ENCODE peak calls at places on chromosomes 13 and 19, in five cellular contexts. M is cardiac muscle cell, R is ovary, Q is AG09309, C is SK-N-SH. N is an unnamed sample.

GRCh38 chr13:48356750-48357149 is 53.2 kb downstream of the RB1 start:
- DNase-seq in Q (no peak), R (no peak), M (no peak), C (no peak), N (no peak)

GRCh38 chr13:76245216-76245615 is 609.1 kb downstream of the LMO7 start:
- DNase-seq in Q (no peak), M (no peak), R (no peak), C (no peak), N (no peak)

GRCh38 chr19:28652790-28653189 is 560.2 kb downstream of the UQCRFS1 start:
- DNase-seq in M (no peak), R (no peak), Q (no peak), C (no peak), N (no peak)

GRCh38 chr19:3323704-3324103 is 42.7 kb upstream of the NFIC start:
- DNase-seq in R (no peak), Q (no peak), C (no peak), M (no peak), N (no peak)

GRCh38 chr19:51020988-51021651 is 1.6 kb upstream of the KLK10 start:
- DNase-seq in C (peak; percentile 54), M (peak; percentile 58), R (no peak), Q (no peak), N (no peak)

GRCh38 chr13:84670245-84670644 is 788.0 kb upstream of the SLITRK1 start:
- DNase-seq in R (no peak), M (peak; percentile 8), Q (no peak), C (no peak), N (no peak)

GRCh38 chr13:72458701-72459100 is 268.7 kb downstream of the MZT1 start:
- DNase-seq in R (no peak), C (no peak), M (peak; percentile 11), Q (no peak), N (peak; percentile 83)

GRCh38 chr13:24506698-24507335 is 5.8 kb downstream of the PARP4 start:
- DNase-seq in R (no peak), M (no peak), C (no peak), Q (no peak), N (no peak)

GRCh38 chr13:26412263-26412662 is 145.2 kb upstream of the WASF3 start:
- DNase-seq in M (no peak), Q (no peak), R (no peak), C (no peak), N (no peak)

GRCh38 chr13:91399189-91400093 is 1.0 kb downstream of the GPC5 start:
- DNase-seq in Q (no peak), C (peak; percentile 10), M (no peak), R (no peak), N (no peak)

GRCh38 chr19:51788936-51789795 is 5.8 kb upstream of the FPR3 start:
- DNase-seq in Q (no peak), C (no peak), R (no peak), M (no peak), N (no peak)

GRCh38 chr13:31242935-31243334 is 43.2 kb downstream of the B3GLCT start:
- DNase-seq in R (no peak), Q (no peak), C (no peak), M (no peak), N (no peak)

GRCh38 chr13:44158741-44159632 is 214.6 kb upstream of the SERP2 start:
- DNase-seq in R (no peak), Q (no peak), C (no peak), M (no peak), N (no peak)

GRCh38 chr19:57719424-57719823 is 8.0 kb downstream of the ZNF671 start:
- DNase-seq in C (no peak), Q (no peak), M (no peak), R (no peak), N (no peak)

GRCh38 chr19:37370880-37371661 is at the start of gene ZNF527:
- DNase-seq in Q (peak; percentile 81), M (peak; percentile 99), R (peak; percentile 96), C (peak; percentile 96), N (peak; percentile 83)
- TF ChIP-seq CTCF in Q (no peak), M (peak; percentile 5), R (peak; percentile 10), C (peak; percentile 19), N (no peak)

GRCh38 chr19:963401-964022 is 20.6 kb upstream of the WDR18 start:
- DNase-seq in R (no peak), C (no peak), M (no peak), Q (no peak), N (no peak)

GRCh38 chr19:961866-962620 is 22.1 kb upstream of the WDR18 start:
- DNase-seq in Q (no peak), R (no peak), C (no peak), M (no peak), N (no peak)

GRCh38 chr19:964761-965694 is 19.1 kb upstream of the WDR18 start:
- DNase-seq in R (no peak), Q (no peak), M (no peak), C (no peak), N (no peak)

GRCh38 chr19:964116-964520 is 20.0 kb upstream of the WDR18 start:
- DNase-seq in M (no peak), R (no peak), Q (no peak), C (no peak), N (no peak)

DNA sequence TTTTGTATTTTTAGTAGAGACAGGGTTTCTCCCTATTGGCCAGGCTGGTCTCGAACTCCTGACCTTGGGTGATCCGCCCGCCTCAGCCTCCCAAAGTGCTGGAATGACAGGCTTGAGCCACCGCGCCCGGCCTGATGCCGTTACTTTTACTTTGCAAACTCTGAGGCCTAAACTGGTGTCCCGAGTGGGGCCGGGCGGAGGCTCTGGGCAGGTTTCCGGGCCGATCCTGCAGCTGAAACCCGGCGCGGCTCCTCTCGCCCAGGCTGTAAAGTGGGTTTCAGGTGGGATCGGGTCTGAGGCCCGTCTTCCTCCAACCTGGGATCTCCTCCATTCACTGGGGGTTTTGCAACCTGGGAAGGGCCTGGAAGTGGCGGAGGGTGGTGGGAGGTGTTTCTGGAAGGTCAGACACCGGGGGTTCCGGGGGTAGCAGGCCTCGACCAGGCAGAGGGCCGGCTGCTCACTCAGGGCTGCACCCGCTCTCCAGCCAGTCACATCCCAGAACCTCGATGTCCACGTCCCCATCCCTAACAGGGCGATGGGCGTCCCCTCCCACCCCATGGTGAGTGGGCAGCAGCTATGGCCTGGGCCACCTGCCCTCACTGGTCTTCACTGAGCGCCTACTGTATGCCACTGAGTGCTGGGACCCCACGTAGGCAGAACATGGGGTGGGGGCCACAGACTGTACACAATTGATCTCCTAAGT is 21.3 kb upstream of the WDR18 start:
- DNase-seq in M (no peak), Q (no peak), C (no peak), R (peak; percentile 14), N (no peak)
- H3K4me3 ChIP-seq in M (no peak overlapping the region), Q (no peak overlapping the region), C (no peak overlapping the region), R (no peak overlapping the region), N (no peak overlapping the region)

DNA sequence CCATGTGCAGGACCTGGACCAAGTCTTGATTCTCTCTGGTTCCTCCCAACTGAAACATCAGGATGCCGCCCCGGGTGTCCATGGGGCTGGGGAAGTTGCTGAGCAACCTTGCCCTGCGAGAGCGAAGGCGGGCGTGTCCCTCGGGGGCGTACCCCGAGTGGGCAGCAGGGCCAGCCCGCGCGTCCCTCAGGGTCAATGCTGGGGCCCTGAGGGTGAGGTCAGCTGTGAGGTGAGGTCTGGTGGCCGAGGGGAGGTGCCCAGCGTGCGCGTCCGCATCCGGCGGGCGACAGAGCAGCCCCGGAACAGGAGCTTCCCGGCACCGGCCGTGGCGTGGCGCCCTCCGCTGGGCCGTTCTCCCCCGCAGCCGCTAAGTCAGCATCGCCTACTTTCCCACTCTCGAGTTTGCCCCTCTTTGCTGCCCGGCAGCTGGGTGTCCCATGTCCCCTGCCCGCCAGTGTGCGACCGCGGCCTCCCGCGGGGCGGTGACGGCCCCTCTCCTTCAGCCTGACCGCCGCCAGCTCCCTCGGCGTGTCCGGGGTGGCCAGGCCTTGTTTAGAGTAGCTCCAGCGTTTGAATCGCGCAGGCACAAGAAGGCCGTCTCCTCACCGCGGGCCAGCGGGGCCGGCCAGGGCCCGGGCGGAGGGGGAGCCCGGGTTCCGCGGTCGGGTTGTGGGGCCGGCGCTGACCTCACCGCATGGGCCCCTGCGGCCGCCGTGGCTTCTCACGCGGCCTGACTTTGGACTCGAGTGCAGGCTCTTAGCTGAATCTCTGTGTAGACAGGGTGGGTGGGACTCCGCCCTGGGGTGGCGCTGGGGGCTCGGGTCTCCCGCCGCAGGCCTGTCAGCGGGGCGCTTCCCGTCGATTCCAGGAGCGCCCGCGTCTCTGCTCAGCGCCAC is 33.0 kb downstream of the GJA3 start:
- DNase-seq in C (peak; percentile 87), Q (no peak), R (peak; percentile 58), M (peak; percentile 69), N (no peak)
- TF ChIP-seq CTCF in C (peak; percentile 44), Q (peak; percentile 42), R (peak; percentile 41), M (peak; percentile 53), N (peak; percentile 44)

DNA sequence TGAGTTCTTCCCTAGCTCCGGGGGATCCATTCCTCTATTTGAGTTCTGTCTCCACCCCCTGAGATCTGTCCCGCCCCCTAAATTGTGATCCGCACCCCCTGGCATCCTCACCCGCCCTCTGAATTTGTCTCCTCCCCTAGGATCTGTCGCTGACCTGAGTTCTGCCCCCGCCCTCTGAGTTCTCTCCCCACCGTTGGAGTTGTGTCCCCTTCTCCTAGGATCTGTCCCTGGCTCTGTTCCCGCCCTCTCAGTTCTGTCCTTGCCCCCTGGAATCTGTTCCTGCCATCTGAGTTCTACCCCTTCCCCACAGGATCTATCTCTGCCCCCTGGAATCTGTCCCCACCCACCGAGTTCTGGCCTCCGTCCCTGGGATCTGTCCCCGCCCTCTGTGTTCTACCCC is 1.0 kb upstream of the SLC17A7 start:
- DNase-seq in C (no peak), R (no peak), M (no peak), Q (no peak), N (no peak)
- H3K4me3 ChIP-seq in C (peak overlapping the region; percentile 62), R (no peak overlapping the region), M (peak overlapping the region; percentile 44), Q (peak overlapping the region; percentile 46), N (peak overlapping the region; percentile 69)

GRCh38 chr13:89977203-89977602 is 1370.3 kb upstream of the MIR17HG start:
- DNase-seq in C (no peak), Q (no peak), R (no peak), M (no peak), N (no peak)

GRCh38 chr13:89988206-89988605 is 1359.3 kb upstream of the MIR17HG start:
- DNase-seq in M (no peak), R (no peak), Q (no peak), C (no peak), N (no peak)

DNA sequence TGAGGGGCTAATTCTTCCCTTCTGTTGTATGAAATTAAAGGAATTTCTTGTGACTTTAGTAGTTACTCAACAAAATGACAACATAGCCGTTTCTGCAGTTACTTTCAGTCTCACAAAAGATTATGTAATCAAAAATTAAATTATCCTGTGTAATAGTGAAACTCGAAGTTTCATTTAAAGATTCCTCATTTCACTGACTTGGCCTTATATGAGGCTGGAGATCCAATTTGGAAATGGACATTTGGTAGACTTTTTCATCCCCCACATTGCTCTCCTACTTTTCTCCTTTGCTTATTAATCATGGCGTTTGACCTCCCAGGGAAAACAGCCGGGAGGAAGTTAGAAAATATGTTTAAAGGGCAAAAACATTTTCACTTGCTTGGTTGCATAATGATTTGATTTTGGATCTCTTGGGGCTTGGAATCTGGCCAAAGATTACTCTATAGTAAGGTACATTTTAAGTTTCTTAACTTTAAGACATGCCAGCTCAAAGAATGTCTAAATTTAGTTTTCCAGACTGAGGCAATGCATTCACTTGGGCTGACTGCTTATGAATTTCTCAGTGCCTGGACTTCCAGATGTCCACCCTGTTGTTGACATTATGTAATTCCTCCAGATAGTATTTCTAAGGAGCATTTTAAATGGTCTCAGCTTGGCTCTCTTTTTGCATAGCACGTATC is 1364.9 kb upstream of the MIR17HG start:
- DNase-seq in Q (no peak), R (no peak), M (no peak), C (no peak), N (no peak)
- TF ChIP-seq CTCF in Q (no peak), R (no peak), M (no peak), C (no peak), N (no peak)

GRCh38 chr19:53775524-53775923 is 48.6 kb downstream of the NLRP12 start:
- DNase-seq in Q (no peak), R (no peak), M (no peak), C (no peak), N (no peak)
- H3K4me3 ChIP-seq in Q (no peak overlapping the region), R (no peak overlapping the region), M (no peak overlapping the region), C (no peak overlapping the region), N (no peak overlapping the region)